ENCODE peak calls at places on chromosomes 16 and 17, in ten cellular contexts. One of them, this sample, is unnamed.

GRCh38 chr16:647173-647902 is 1.8 kb upstream of the WDR90 start:
- DNase-seq in HCT116: no peak
- DNase-seq in ascending aorta: no peak
- DNase-seq in heart left ventricle: no peak
- DNase-seq in AG04450: no peak
- DNase-seq in lung: no peak
- DNase-seq in fibroblast of lung: no peak
- DNase-seq in dorsolateral prefrontal cortex: no peak
- DNase-seq in thoracic aorta: no peak
- DNase-seq in RWPE1: no peak
- DNase-seq in this sample: peak

GRCh38 chr17:3271072-3271848 is 26.9 kb downstream of the OR3A1 start:
- DNase-seq in ascending aorta: no peak
- DNase-seq in thoracic aorta: no peak
- DNase-seq in HCT116: no peak
- DNase-seq in heart left ventricle: no peak
- DNase-seq in lung: no peak
- DNase-seq in RWPE1: no peak
- DNase-seq in dorsolateral prefrontal cortex: no peak
- DNase-seq in fibroblast of lung: no peak
- DNase-seq in AG04450: no peak
- DNase-seq in this sample: no peak

GRCh38 chr16:12575288-12575687 is 228.4 kb downstream of the CPPED1 start:
- DNase-seq in ascending aorta: no peak
- DNase-seq in HCT116: no peak
- DNase-seq in RWPE1: no peak
- DNase-seq in lung: no peak
- DNase-seq in AG04450: no peak
- DNase-seq in dorsolateral prefrontal cortex: no peak
- DNase-seq in thoracic aorta: no peak
- DNase-seq in fibroblast of lung: no peak
- DNase-seq in heart left ventricle: no peak
- DNase-seq in this sample: no peak

GRCh38 chr17:52276609-52277008 is 118.1 kb upstream of the CA10 start:
- DNase-seq in RWPE1: no peak
- DNase-seq in dorsolateral prefrontal cortex: no peak
- DNase-seq in HCT116: no peak
- DNase-seq in heart left ventricle: no peak
- DNase-seq in AG04450: no peak
- DNase-seq in lung: no peak
- DNase-seq in fibroblast of lung: no peak
- DNase-seq in thoracic aorta: no peak
- DNase-seq in ascending aorta: no peak
- DNase-seq in this sample: no peak

GRCh38 chr17:57619061-57619937 is 125.8 kb downstream of the CCDC182 start:
- DNase-seq in fibroblast of lung: peak
- DNase-seq in AG04450: no peak
- DNase-seq in lung: no peak
- DNase-seq in HCT116: no peak
- DNase-seq in heart left ventricle: no peak
- DNase-seq in thoracic aorta: no peak
- DNase-seq in RWPE1: no peak
- DNase-seq in dorsolateral prefrontal cortex: no peak
- DNase-seq in ascending aorta: no peak
- DNase-seq in this sample: no peak

GRCh38 chr16:24188751-24189318 is 67.3 kb upstream of the CACNG3 start:
- DNase-seq in AG04450: no peak
- DNase-seq in lung: no peak
- DNase-seq in HCT116: no peak
- DNase-seq in heart left ventricle: no peak
- DNase-seq in thoracic aorta: no peak
- DNase-seq in RWPE1: no peak
- DNase-seq in fibroblast of lung: no peak
- DNase-seq in ascending aorta: no peak
- DNase-seq in dorsolateral prefrontal cortex: no peak
- DNase-seq in this sample: no peak

GRCh38 chr17:73309727-73310555 is 1.9 kb downstream of the CDC42EP4 start:
- DNase-seq in lung: no peak
- DNase-seq in ascending aorta: no peak
- DNase-seq in dorsolateral prefrontal cortex: no peak
- DNase-seq in fibroblast of lung: no peak
- DNase-seq in AG04450: no peak
- DNase-seq in heart left ventricle: no peak
- DNase-seq in thoracic aorta: no peak
- DNase-seq in HCT116: no peak
- DNase-seq in RWPE1: no peak
- DNase-seq in this sample: peak

GRCh38 chr17:48236681-48237134 is 129.1 kb downstream of the SNX11 start:
- DNase-seq in lung: no peak
- DNase-seq in dorsolateral prefrontal cortex: no peak
- DNase-seq in RWPE1: peak
- DNase-seq in ascending aorta: no peak
- DNase-seq in HCT116: peak
- DNase-seq in thoracic aorta: no peak
- DNase-seq in AG04450: no peak
- DNase-seq in fibroblast of lung: peak
- DNase-seq in heart left ventricle: no peak
- DNase-seq in this sample: no peak

GRCh38 chr17:61323015-61323379 is 76.6 kb upstream of the TBX2 start:
- DNase-seq in RWPE1: no peak
- DNase-seq in heart left ventricle: no peak
- DNase-seq in lung: no peak
- DNase-seq in dorsolateral prefrontal cortex: no peak
- DNase-seq in ascending aorta: no peak
- DNase-seq in fibroblast of lung: no peak
- DNase-seq in AG04450: no peak
- DNase-seq in thoracic aorta: no peak
- DNase-seq in HCT116: no peak
- DNase-seq in this sample: no peak

GRCh38 chr17:64920419-64921172 is 1.3 kb upstream of the LRRC37A3 start:
- DNase-seq in ascending aorta: no peak
- DNase-seq in lung: no peak
- DNase-seq in thoracic aorta: no peak
- DNase-seq in AG04450: no peak
- DNase-seq in dorsolateral prefrontal cortex: no peak
- DNase-seq in fibroblast of lung: no peak
- DNase-seq in RWPE1: no peak
- DNase-seq in heart left ventricle: no peak
- DNase-seq in HCT116: no peak
- DNase-seq in this sample: no peak

GRCh38 chr17:57870283-57870635 is 20.4 kb upstream of the MRPS23 start:
- DNase-seq in ascending aorta: no peak
- DNase-seq in RWPE1: no peak
- DNase-seq in heart left ventricle: no peak
- DNase-seq in fibroblast of lung: peak
- DNase-seq in HCT116: no peak
- DNase-seq in dorsolateral prefrontal cortex: no peak
- DNase-seq in lung: no peak
- DNase-seq in thoracic aorta: no peak
- DNase-seq in AG04450: no peak
- DNase-seq in this sample: no peak

GRCh38 chr17:40323731-40324650 is 15.0 kb downstream of the RARA start:
- DNase-seq in heart left ventricle: peak
- DNase-seq in HCT116: no peak
- DNase-seq in AG04450: no peak
- DNase-seq in dorsolateral prefrontal cortex: no peak
- DNase-seq in ascending aorta: no peak
- DNase-seq in lung: peak
- DNase-seq in RWPE1: no peak
- DNase-seq in thoracic aorta: peak
- DNase-seq in fibroblast of lung: peak
- DNase-seq in this sample: no peak

GRCh38 chr17:76585649-76586593 is at the start of gene ST6GALNAC2:
- DNase-seq in AG04450: no peak
- DNase-seq in fibroblast of lung: peak
- DNase-seq in lung: peak
- DNase-seq in RWPE1: peak
- DNase-seq in ascending aorta: no peak
- DNase-seq in HCT116: peak
- DNase-seq in heart left ventricle: peak
- DNase-seq in dorsolateral prefrontal cortex: no peak
- DNase-seq in thoracic aorta: no peak
- DNase-seq in this sample: peak
- H3K27ac ChIP-seq in AG04450: no peak
- H3K27ac ChIP-seq in fibroblast of lung: no peak
- H3K27ac ChIP-seq in lung: no peak
- H3K27ac ChIP-seq in RWPE1: peak
- H3K27ac ChIP-seq in ascending aorta: no peak
- H3K27ac ChIP-seq in HCT116: peak
- H3K27ac ChIP-seq in heart left ventricle: peak
- H3K27ac ChIP-seq in dorsolateral prefrontal cortex: no peak
- H3K27ac ChIP-seq in thoracic aorta: no peak
- H3K27ac ChIP-seq in this sample: peak

GRCh38 chr17:31544186-31544585 is 152.7 kb downstream of the RAB11FIP4 start:
- DNase-seq in AG04450: no peak
- DNase-seq in thoracic aorta: no peak
- DNase-seq in HCT116: no peak
- DNase-seq in dorsolateral prefrontal cortex: no peak
- DNase-seq in RWPE1: no peak
- DNase-seq in ascending aorta: no peak
- DNase-seq in lung: no peak
- DNase-seq in fibroblast of lung: no peak
- DNase-seq in heart left ventricle: no peak
- DNase-seq in this sample: no peak
- TF ChIP-seq CTCF in AG04450: no peak
- TF ChIP-seq CTCF in thoracic aorta: no peak
- TF ChIP-seq CTCF in HCT116: no peak
- TF ChIP-seq CTCF in dorsolateral prefrontal cortex: no peak
- TF ChIP-seq CTCF in RWPE1: no peak
- TF ChIP-seq CTCF in ascending aorta: no peak
- TF ChIP-seq CTCF in lung: no peak
- TF ChIP-seq CTCF in fibroblast of lung: no peak
- TF ChIP-seq CTCF in heart left ventricle: no peak
- TF ChIP-seq CTCF in this sample: no peak

DNA sequence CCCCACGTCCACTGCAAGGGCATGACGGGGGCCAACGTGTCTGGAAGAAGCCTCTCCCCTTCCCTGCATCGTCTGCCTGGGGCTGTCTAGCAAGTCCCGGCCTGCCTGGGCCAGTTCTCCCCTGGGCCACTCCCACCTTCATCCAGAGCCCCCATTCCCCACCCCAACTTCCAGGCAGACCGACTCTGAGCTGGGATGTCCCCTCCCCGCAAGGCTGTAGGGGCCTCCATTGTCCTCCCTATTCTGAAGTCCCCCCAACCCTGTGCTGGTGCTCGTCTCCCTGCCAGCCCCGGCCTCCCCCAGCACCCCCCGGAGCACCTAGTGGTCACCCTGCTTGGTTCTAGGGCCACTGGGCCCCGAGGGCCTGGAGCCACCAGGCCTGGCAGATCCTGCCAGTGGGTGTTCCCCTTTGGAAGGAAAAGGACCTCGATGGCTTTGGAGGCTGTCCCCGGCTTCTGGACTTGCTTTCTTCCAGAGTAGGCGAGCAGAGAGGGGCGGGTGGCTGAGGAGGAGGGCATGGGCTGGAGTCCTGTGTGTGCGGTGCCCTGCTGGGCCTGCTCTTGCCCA is 4.8 kb downstream of the GLIS2 start:
- DNase-seq in fibroblast of lung: no peak
- DNase-seq in thoracic aorta: no peak
- DNase-seq in RWPE1: no peak
- DNase-seq in AG04450: no peak
- DNase-seq in HCT116: no peak
- DNase-seq in lung: no peak
- DNase-seq in dorsolateral prefrontal cortex: no peak
- DNase-seq in ascending aorta: no peak
- DNase-seq in heart left ventricle: no peak
- DNase-seq in this sample: no peak
- H3K27ac ChIP-seq in fibroblast of lung: no peak
- H3K27ac ChIP-seq in thoracic aorta: peak
- H3K27ac ChIP-seq in RWPE1: peak
- H3K27ac ChIP-seq in AG04450: no peak
- H3K27ac ChIP-seq in HCT116: peak
- H3K27ac ChIP-seq in lung: peak
- H3K27ac ChIP-seq in dorsolateral prefrontal cortex: peak
- H3K27ac ChIP-seq in ascending aorta: peak
- H3K27ac ChIP-seq in heart left ventricle: peak
- H3K27ac ChIP-seq in this sample: peak

GRCh38 chr17:28745052-28745776 is 1.4 kb downstream of the TRAF4 start:
- DNase-seq in lung: no peak
- DNase-seq in ascending aorta: no peak
- DNase-seq in AG04450: no peak
- DNase-seq in RWPE1: no peak
- DNase-seq in fibroblast of lung: peak
- DNase-seq in HCT116: no peak
- DNase-seq in thoracic aorta: no peak
- DNase-seq in heart left ventricle: peak
- DNase-seq in dorsolateral prefrontal cortex: peak
- DNase-seq in this sample: peak
- TF ChIP-seq CTCF in lung: no peak
- TF ChIP-seq CTCF in ascending aorta: no peak
- TF ChIP-seq CTCF in AG04450: no peak
- TF ChIP-seq CTCF in RWPE1: no peak
- TF ChIP-seq CTCF in fibroblast of lung: no peak
- TF ChIP-seq CTCF in HCT116: no peak
- TF ChIP-seq CTCF in thoracic aorta: no peak
- TF ChIP-seq CTCF in heart left ventricle: no peak
- TF ChIP-seq CTCF in dorsolateral prefrontal cortex: no peak
- TF ChIP-seq CTCF in this sample: no peak

GRCh38 chr17:13016881-13017622 is 775 bp downstream of the ELAC2 start:
- DNase-seq in heart left ventricle: no peak
- DNase-seq in RWPE1: peak
- DNase-seq in thoracic aorta: no peak
- DNase-seq in fibroblast of lung: peak
- DNase-seq in ascending aorta: no peak
- DNase-seq in HCT116: no peak
- DNase-seq in lung: no peak
- DNase-seq in AG04450: no peak
- DNase-seq in dorsolateral prefrontal cortex: no peak
- DNase-seq in this sample: no peak
- H3K27ac ChIP-seq in heart left ventricle: peak
- H3K27ac ChIP-seq in RWPE1: peak
- H3K27ac ChIP-seq in thoracic aorta: peak
- H3K27ac ChIP-seq in fibroblast of lung: peak
- H3K27ac ChIP-seq in ascending aorta: peak
- H3K27ac ChIP-seq in HCT116: peak
- H3K27ac ChIP-seq in lung: peak
- H3K27ac ChIP-seq in AG04450: peak
- H3K27ac ChIP-seq in dorsolateral prefrontal cortex: peak
- H3K27ac ChIP-seq in this sample: peak

DNA sequence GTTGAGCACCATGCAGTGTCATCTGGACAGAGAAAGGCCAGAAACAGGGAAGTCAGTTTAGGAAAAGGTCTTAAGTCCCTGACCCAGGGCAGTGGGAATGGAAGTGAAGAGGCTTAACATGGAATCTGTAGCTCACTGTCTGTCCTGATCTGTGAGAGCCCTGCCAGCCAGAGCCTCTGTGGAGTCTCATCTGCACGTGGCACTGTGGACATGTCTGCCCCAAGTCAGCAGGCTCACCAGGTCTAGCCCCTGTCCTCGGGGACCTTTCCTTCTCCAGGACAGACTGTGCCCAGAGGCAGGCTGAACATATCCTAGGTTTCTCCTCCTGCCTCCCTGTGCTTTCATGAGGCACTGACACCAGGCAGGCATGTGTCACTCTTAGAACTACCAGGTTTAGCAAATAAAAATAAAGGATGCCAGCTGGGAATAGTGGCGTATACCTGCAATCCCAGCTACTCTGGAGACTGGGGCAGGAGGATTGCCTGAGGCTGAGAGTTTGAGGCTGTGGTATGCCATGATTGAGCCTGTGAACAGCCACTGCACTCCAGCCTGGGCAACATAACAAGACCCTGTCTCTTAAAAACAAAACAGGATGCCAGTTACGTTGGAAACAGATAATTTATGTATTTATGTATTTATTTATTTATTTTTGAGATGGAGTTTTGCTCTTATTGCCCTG is 22.4 kb downstream of the UNK start:
- DNase-seq in RWPE1: no peak
- DNase-seq in ascending aorta: no peak
- DNase-seq in lung: no peak
- DNase-seq in heart left ventricle: no peak
- DNase-seq in fibroblast of lung: no peak
- DNase-seq in dorsolateral prefrontal cortex: no peak
- DNase-seq in HCT116: no peak
- DNase-seq in thoracic aorta: no peak
- DNase-seq in AG04450: no peak
- DNase-seq in this sample: no peak
- TF ChIP-seq CTCF in RWPE1: no peak
- TF ChIP-seq CTCF in ascending aorta: no peak
- TF ChIP-seq CTCF in lung: no peak
- TF ChIP-seq CTCF in heart left ventricle: no peak
- TF ChIP-seq CTCF in fibroblast of lung: no peak
- TF ChIP-seq CTCF in dorsolateral prefrontal cortex: no peak
- TF ChIP-seq CTCF in HCT116: no peak
- TF ChIP-seq CTCF in thoracic aorta: no peak
- TF ChIP-seq CTCF in AG04450: no peak
- TF ChIP-seq CTCF in this sample: no peak